ENCODE peak calls at places on chromosomes 5 and 9, in four cellular contexts. One of them, this sample, is unnamed.

GRCh38 chr9:2560175-2560574 is 61.4 kb upstream of the VLDLR start:
- DNase-seq in posterior vena cava: no peak
- DNase-seq in aorta: no peak
- DNase-seq in upper lobe of right lung: no peak
- DNase-seq in this sample: no peak

GRCh38 chr5:150164640-150165039 is 1.9 kb upstream of the CDX1 start:
- DNase-seq in posterior vena cava: peak
- DNase-seq in aorta: no peak
- DNase-seq in upper lobe of right lung: no peak
- DNase-seq in this sample: no peak

GRCh38 chr5:32251864-32252458 is 60.8 kb downstream of the MTMR12 start:
- DNase-seq in posterior vena cava: no peak
- DNase-seq in aorta: no peak
- DNase-seq in upper lobe of right lung: no peak
- DNase-seq in this sample: no peak

GRCh38 chr5:59199868-59200267 is 617.0 kb downstream of the RAB3C start:
- DNase-seq in posterior vena cava: no peak
- DNase-seq in aorta: no peak
- DNase-seq in upper lobe of right lung: no peak
- DNase-seq in this sample: no peak

GRCh38 chr9:129395633-129396364 is 217.7 kb upstream of the IER5L start:
- DNase-seq in posterior vena cava: no peak
- DNase-seq in aorta: no peak
- DNase-seq in upper lobe of right lung: no peak
- DNase-seq in this sample: no peak

GRCh38 chr9:21251162-21251561 is 11.4 kb upstream of the IFNA14 start:
- DNase-seq in posterior vena cava: no peak
- DNase-seq in aorta: no peak
- DNase-seq in upper lobe of right lung: no peak
- DNase-seq in this sample: no peak

GRCh38 chr5:156918311-156918845 is 44.6 kb downstream of the TIMD4 start:
- DNase-seq in posterior vena cava: no peak
- DNase-seq in aorta: no peak
- DNase-seq in upper lobe of right lung: no peak
- DNase-seq in this sample: no peak

GRCh38 chr5:31280210-31280609 is 86.7 kb downstream of the CDH6 start:
- DNase-seq in posterior vena cava: no peak
- DNase-seq in aorta: no peak
- DNase-seq in upper lobe of right lung: no peak
- DNase-seq in this sample: no peak

GRCh38 chr9:18260527-18260926 is 213.4 kb upstream of the ADAMTSL1 start:
- DNase-seq in posterior vena cava: no peak
- DNase-seq in aorta: no peak
- DNase-seq in upper lobe of right lung: no peak
- DNase-seq in this sample: no peak